ENCODE peak calls at places on chromosome 7, in four cellular contexts. I is effector CD4-positive, alpha-beta T cell; Q is left cardiac atrium; K is ELF-1. H is an unnamed sample.

GRCh38 chr7:14233026-14233897 is 243.8 kb upstream of the ETV1 start:
- DNase-seq in I (no peak), Q (no peak), K (no peak), H (no peak)

GRCh38 chr7:132757778-132758177 is 181.5 kb upstream of the PLXNA4 start:
- DNase-seq in Q (no peak), K (no peak), I (no peak), H (no peak)

GRCh38 chr7:131370523-131370968 is 42.9 kb downstream of the MKLN1 start:
- DNase-seq in I (peak; percentile 13), Q (no peak), K (peak; percentile 78), H (no peak)

GRCh38 chr7:7354674-7355073 is 172.3 kb downstream of the C1GALT1 start:
- DNase-seq in Q (no peak), K (peak; percentile 75), I (no peak), H (no peak)

GRCh38 chr7:7136857-7137309 is 45.5 kb upstream of the C1GALT1 start:
- DNase-seq in Q (no peak), K (no peak), I (no peak), H (no peak)

GRCh38 chr7:158411232-158411950 is 176.2 kb downstream of the PTPRN2 start:
- DNase-seq in K (no peak), Q (no peak), I (no peak), H (no peak)

GRCh38 chr7:84399661-84400060 is 205.1 kb upstream of the SEMA3A start:
- DNase-seq in I (no peak), Q (no peak), K (peak; percentile 46), H (no peak)

GRCh38 chr7:25262586-25262985 is 34.3 kb upstream of the NPVF start:
- DNase-seq in Q (no peak), K (peak; percentile 14), I (no peak), H (no peak)

GRCh38 chr7:47347986-47348385 is 233.9 kb downstream of the TNS3 start:
- DNase-seq in Q (no peak), K (no peak), I (no peak), H (no peak)

GRCh38 chr7:96649981-96650380 is 59.7 kb downstream of the SEM1 start:
- DNase-seq in K (no peak), Q (no peak), I (no peak), H (no peak)

GRCh38 chr7:99143853-99144672 is at the start of gene SMURF1:
- DNase-seq in I (peak; percentile 52), K (peak; percentile 65), Q (peak; percentile 75), H (peak; percentile 47)

GRCh38 chr7:22561356-22561755 is 61.4 kb upstream of the STEAP1B start:
- DNase-seq in Q (peak; percentile 84), K (peak; percentile 92), I (no peak), H (no peak)

GRCh38 chr7:30163231-30163894 is 28.6 kb downstream of the MTURN start:
- DNase-seq in I (no peak), Q (peak; percentile 47), K (no peak), H (peak; percentile 17)

GRCh38 chr7:75966209-75966961 is 28.0 kb downstream of the TMEM120A start:
- DNase-seq in I (no peak), K (no peak), Q (peak; percentile 79), H (no peak)

GRCh38 chr7:31261373-31261772 is 79.2 kb downstream of the NEUROD6 start:
- DNase-seq in K (peak; percentile 35), I (no peak), Q (no peak), H (no peak)

GRCh38 chr7:70042533-70042932 is 444.3 kb downstream of the AUTS2 start:
- DNase-seq in I (no peak), Q (no peak), K (no peak), H (no peak)

GRCh38 chr7:50543776-50544442 is 21.3 kb downstream of the DDC start:
- DNase-seq in I (no peak), K (no peak), Q (no peak), H (no peak)

GRCh38 chr7:17342726-17343125 is 44.3 kb downstream of the AHR start:
- DNase-seq in I (no peak), K (no peak), Q (no peak), H (no peak)

GRCh38 chr7:21603972-21604749 is 61.3 kb downstream of the DNAH11 start:
- DNase-seq in K (no peak), Q (no peak), I (no peak), H (no peak)

GRCh38 chr7:100827330-100828226 is at the start of gene EPHB4:
- DNase-seq in Q (peak; percentile 91), K (peak; percentile 96), I (no peak), H (no peak)

GRCh38 chr7:25839084-25839769 is 312.8 kb upstream of the NFE2L3 start:
- DNase-seq in Q (no peak), K (peak; percentile 14), I (no peak), H (no peak)

GRCh38 chr7:108418941-108419340 is 37.3 kb downstream of the NRCAM start:
- DNase-seq in I (no peak), Q (no peak), K (no peak), H (no peak)